ENCODE peak calls at places on chromosomes 1 and 21, in six cellular contexts. Z is GM13977, C is uterus, O is ovary, E is cardiac muscle cell, K is AG09309. X is an unnamed sample.

GRCh38 chr1:91502138-91502881 is 1.7 kb downstream of the CDC7 start:
- DNase-seq in Z (no peak), C (no peak), O (no peak), E (no peak), K (no peak), X (no peak)

GRCh38 chr1:76944942-76945341 is 77.7 kb downstream of the ST6GALNAC5 start:
- DNase-seq in Z (no peak), C (no peak), O (no peak), E (no peak), K (no peak), X (no peak)

GRCh38 chr1:114550336-114550735 is 31.1 kb downstream of the BCAS2 start:
- DNase-seq in Z (no peak), C (no peak), O (no peak), E (no peak), K (no peak), X (no peak)

GRCh38 chr21:46369520-46370235 is 45.7 kb downstream of the PCNT start:
- DNase-seq in Z (no peak), C (no peak), O (no peak), E (no peak), K (no peak), X (peak; percentile 52)

GRCh38 chr1:36352141-36352909 is 28.9 kb upstream of the EVA1B start:
- DNase-seq in Z (no peak), C (no peak), O (no peak), E (peak; percentile 31), K (no peak), X (no peak)

GRCh38 chr1:14896381-14897079 is 257.0 kb upstream of the TMEM51 start:
- DNase-seq in Z (no peak), C (no peak), O (no peak), E (no peak), K (no peak), X (no peak)

GRCh38 chr1:205849619-205850355 is at the start of gene PM20D1:
- DNase-seq in Z (peak; percentile 65), C (peak; percentile 67), O (peak; percentile 81), E (no peak), K (no peak), X (peak; percentile 65)

GRCh38 chr1:155504207-155504606 is 58.4 kb downstream of the ASH1L start:
- DNase-seq in Z (peak; percentile 47), C (no peak), O (no peak), E (peak; percentile 27), K (no peak), X (peak; percentile 38)

GRCh38 chr1:212161231-212161781 is 123.9 kb upstream of the PPP2R5A start:
- DNase-seq in Z (no peak), C (no peak), O (no peak), E (no peak), K (peak; percentile 74), X (no peak)

GRCh38 chr1:43188106-43188505 is 16.0 kb downstream of the CFAP57 start:
- DNase-seq in Z (no peak), C (no peak), O (no peak), E (no peak), K (no peak), X (no peak)

GRCh38 chr1:11211925-11212587 is 22.9 kb downstream of the ANGPTL7 start:
- DNase-seq in Z (no peak), C (no peak), O (no peak), E (no peak), K (no peak), X (no peak)

GRCh38 chr21:45457161-45457831 is 52.3 kb downstream of the COL18A1 start:
- DNase-seq in Z (no peak), C (no peak), O (no peak), E (no peak), K (no peak), X (no peak)

GRCh38 chr21:42973309-42973990 is 912 bp upstream of the PKNOX1 start:
- DNase-seq in Z (no peak), C (peak; percentile 38), O (peak; percentile 30), E (no peak), K (no peak), X (no peak)

DNA sequence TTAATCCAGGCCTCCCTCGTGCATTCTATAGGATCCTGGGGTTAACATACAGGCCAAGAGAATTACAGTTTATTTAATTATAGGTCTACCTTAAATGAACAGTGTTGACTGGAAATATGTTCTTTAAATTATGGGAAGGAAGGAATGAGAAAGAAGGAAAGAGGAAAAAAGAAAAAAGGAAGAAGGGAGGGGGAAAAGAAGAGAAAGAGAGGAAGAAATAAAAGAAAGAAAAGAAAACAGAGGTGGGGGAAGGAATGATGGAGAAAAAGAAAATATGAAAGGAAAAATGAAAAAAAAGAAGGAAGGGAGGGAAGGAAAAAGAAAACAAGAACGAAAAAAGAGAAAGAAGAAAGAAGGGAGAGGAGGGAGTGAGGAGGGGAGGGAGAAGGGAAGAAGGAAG is 38.5 kb downstream of the WNT9A start:
- DNase-seq in Z (no peak), C (no peak), O (no peak), E (no peak), K (no peak), X (no peak)
- TF ChIP-seq CTCF in Z (no peak), C (no peak), O (no peak), E (no peak), K (no peak), X (no peak)

GRCh38 chr1:176122282-176122681 is 84.8 kb downstream of the COP1 start:
- DNase-seq in Z (no peak), C (no peak), O (no peak), E (no peak), K (no peak), X (no peak)

GRCh38 chr1:176118985-176119384 is 88.1 kb downstream of the COP1 start:
- DNase-seq in Z (no peak), C (no peak), O (no peak), E (no peak), K (no peak), X (no peak)

GRCh38 chr1:176119549-176119948 is 87.5 kb downstream of the COP1 start:
- DNase-seq in Z (no peak), C (no peak), O (no peak), E (no peak), K (peak; percentile 1), X (peak; percentile 11)
- TF ChIP-seq CTCF in Z (peak; percentile 34), C (no peak), O (no peak), E (peak; percentile 29), K (peak; percentile 20), X (peak; percentile 16)

GRCh38 chr1:229067546-229067945 is 203.4 kb upstream of the RAB4A start:
- DNase-seq in Z (no peak), C (no peak), O (no peak), E (no peak), K (no peak), X (no peak)

GRCh38 chr1:229066591-229066990 is 204.3 kb upstream of the RAB4A start:
- DNase-seq in Z (no peak), C (no peak), O (no peak), E (no peak), K (no peak), X (no peak)

GRCh38 chr1:229064320-229064908 is 206.5 kb upstream of the RAB4A start:
- DNase-seq in Z (no peak), C (no peak), O (no peak), E (no peak), K (no peak), X (no peak)

GRCh38 chr1:229063154-229063553 is 207.8 kb upstream of the RAB4A start:
- DNase-seq in Z (no peak), C (no peak), O (no peak), E (no peak), K (no peak), X (no peak)

GRCh38 chr1:229065613-229066012 is 205.3 kb upstream of the RAB4A start:
- DNase-seq in Z (no peak), C (no peak), O (no peak), E (no peak), K (no peak), X (no peak)
- TF ChIP-seq CTCF in Z (no peak), C (no peak), O (no peak), E (no peak), K (no peak), X (no peak)

GRCh38 chr1:110408488-110408887 is 994 bp upstream of the LAMTOR5 start:
- DNase-seq in Z (no peak), C (no peak), O (no peak), E (no peak), K (no peak), X (no peak)

GRCh38 chr1:110412576-110412975 is 5.1 kb upstream of the LAMTOR5 start:
- DNase-seq in Z (peak; percentile 65), C (peak; percentile 32), O (peak; percentile 93), E (peak; percentile 84), K (no peak), X (peak; percentile 64)

GRCh38 chr1:110403805-110404204 is 3.7 kb downstream of the LAMTOR5 start:
- DNase-seq in Z (no peak), C (no peak), O (no peak), E (no peak), K (no peak), X (no peak)

GRCh38 chr1:110411173-110411572 is 3.7 kb upstream of the LAMTOR5 start:
- DNase-seq in Z (no peak), C (no peak), O (no peak), E (no peak), K (no peak), X (no peak)

GRCh38 chr1:110407260-110408210 is at the start of gene LAMTOR5:
- DNase-seq in Z (peak; percentile 87), C (peak; percentile 93), O (peak; percentile 93), E (peak; percentile 95), K (peak; percentile 69), X (peak; percentile 91)
- TF ChIP-seq CTCF in Z (no peak), C (peak; percentile 29), O (peak; percentile 49), E (no peak), K (no peak), X (no peak)

DNA sequence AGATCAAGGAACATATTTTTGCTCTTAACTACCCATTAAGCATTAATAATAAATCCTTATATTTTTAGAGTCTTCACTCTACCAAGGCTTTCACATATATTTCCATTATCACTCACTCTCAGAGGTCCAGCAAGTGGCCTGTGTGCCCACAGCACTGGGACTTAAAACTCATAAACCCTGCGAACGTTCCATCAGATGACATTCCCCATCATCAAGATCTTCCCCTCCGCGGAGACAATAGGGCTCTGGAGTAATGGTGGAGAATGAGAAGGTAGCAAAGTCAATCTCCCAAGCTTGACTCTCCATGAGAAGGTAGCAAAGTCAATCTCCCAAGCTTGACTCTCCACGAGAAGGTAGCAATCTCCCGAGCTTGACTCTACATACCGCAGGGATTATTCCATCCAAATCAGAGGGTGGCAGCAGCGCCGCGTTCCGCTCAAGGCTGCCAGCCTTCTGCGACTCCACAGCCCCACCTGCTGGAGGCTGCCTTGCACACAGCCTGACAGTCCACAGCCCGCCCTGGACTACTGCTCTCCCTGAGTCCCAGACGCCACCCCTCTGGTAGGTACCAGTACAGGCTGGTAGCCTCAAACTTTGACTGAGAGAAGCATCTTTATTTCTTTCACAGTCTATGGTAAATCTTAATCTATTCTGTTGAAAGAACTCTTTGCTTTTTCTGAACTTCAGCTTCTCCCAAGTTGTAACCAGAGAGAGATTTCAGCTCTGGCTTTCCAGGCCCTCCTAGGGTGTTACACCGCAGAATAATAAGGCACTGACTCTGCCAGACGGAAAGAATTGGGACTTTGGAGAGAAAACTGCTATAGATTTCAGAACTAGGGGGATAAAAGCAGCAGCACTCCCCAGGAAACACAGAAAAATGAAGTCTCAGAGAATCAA is 26.4 kb upstream of the CTTNBP2NL start:
- DNase-seq in Z (peak; percentile 79), C (peak; percentile 88), O (peak; percentile 85), E (peak; percentile 91), K (peak; percentile 32), X (peak; percentile 81)
- TF ChIP-seq CTCF in Z (peak; percentile 99), C (peak; percentile 94), O (peak; percentile 78), E (peak; percentile 98), K (peak; percentile 99), X (peak; percentile 99)

GRCh38 chr1:93448983-93449805 is 1.3 kb downstream of the FNBP1L start:
- DNase-seq in Z (peak; percentile 18), C (no peak), O (no peak), E (peak; percentile 19), K (no peak), X (peak; percentile 21)
- TF ChIP-seq CTCF in Z (no peak), C (no peak), O (no peak), E (no peak), K (no peak), X (no peak)